ENCODE peak calls at places on chromosome 16, in five cellular contexts. One of them, this sample, is unnamed.

GRCh38 chr16:81708459-81709368 is 70.4 kb upstream of the PLCG2 start:
- DNase-seq in activated naive CD4-positive, alpha-beta T cell: no peak
- DNase-seq in germinal center: no peak
- DNase-seq in NCI-H1417: no peak
- DNase-seq in esophagus muscularis mucosa: no peak
- DNase-seq in this sample: no peak

GRCh38 chr16:20801278-20801677 is 5.0 kb downstream of the ERI2 start:
- DNase-seq in esophagus muscularis mucosa: no peak
- DNase-seq in NCI-H1417: no peak
- DNase-seq in germinal center: no peak
- DNase-seq in activated naive CD4-positive, alpha-beta T cell: no peak
- DNase-seq in this sample: no peak

GRCh38 chr16:1689853-1690252 is 11.8 kb downstream of the JPT2 start:
- DNase-seq in esophagus muscularis mucosa: no peak
- DNase-seq in germinal center: no peak
- DNase-seq in activated naive CD4-positive, alpha-beta T cell: no peak
- DNase-seq in NCI-H1417: no peak
- DNase-seq in this sample: no peak

GRCh38 chr16:14501331-14502255 is 128.5 kb downstream of the PARN start:
- DNase-seq in germinal center: no peak
- DNase-seq in activated naive CD4-positive, alpha-beta T cell: no peak
- DNase-seq in esophagus muscularis mucosa: peak; percentile 95
- DNase-seq in NCI-H1417: peak; percentile 72
- DNase-seq in this sample: peak; percentile 4

GRCh38 chr16:86044241-86044671 is 145.3 kb downstream of the IRF8 start:
- DNase-seq in activated naive CD4-positive, alpha-beta T cell: peak; percentile 2
- DNase-seq in NCI-H1417: no peak
- DNase-seq in germinal center: peak; percentile 72
- DNase-seq in esophagus muscularis mucosa: no peak
- DNase-seq in this sample: no peak

GRCh38 chr16:87757841-87758426 is 7.9 kb downstream of the KLHDC4 start:
- DNase-seq in activated naive CD4-positive, alpha-beta T cell: no peak
- DNase-seq in germinal center: no peak
- DNase-seq in NCI-H1417: no peak
- DNase-seq in esophagus muscularis mucosa: no peak
- DNase-seq in this sample: no peak

GRCh38 chr16:674968-675883 is at the start of gene RHBDL1:
- DNase-seq in esophagus muscularis mucosa: no peak
- DNase-seq in activated naive CD4-positive, alpha-beta T cell: no peak
- DNase-seq in NCI-H1417: no peak
- DNase-seq in germinal center: no peak
- DNase-seq in this sample: no peak

GRCh38 chr16:57720142-57720575 is 15.4 kb upstream of the KATNB1 start:
- DNase-seq in esophagus muscularis mucosa: no peak
- DNase-seq in NCI-H1417: peak; percentile 58
- DNase-seq in activated naive CD4-positive, alpha-beta T cell: peak; percentile 15
- DNase-seq in germinal center: no peak
- DNase-seq in this sample: peak; percentile 4

GRCh38 chr16:19292186-19292585 is 6.7 kb downstream of the CLEC19A start:
- DNase-seq in germinal center: no peak
- DNase-seq in activated naive CD4-positive, alpha-beta T cell: no peak
- DNase-seq in esophagus muscularis mucosa: no peak
- DNase-seq in NCI-H1417: no peak
- DNase-seq in this sample: no peak

GRCh38 chr16:5490499-5490898 is 392.9 kb upstream of the EEF2KMT start:
- DNase-seq in activated naive CD4-positive, alpha-beta T cell: no peak
- DNase-seq in NCI-H1417: peak; percentile 8
- DNase-seq in germinal center: peak; percentile 9
- DNase-seq in esophagus muscularis mucosa: no peak
- DNase-seq in this sample: no peak

GRCh38 chr16:69406780-69407331 is 17.6 kb upstream of the CYB5B start:
- DNase-seq in NCI-H1417: no peak
- DNase-seq in activated naive CD4-positive, alpha-beta T cell: no peak
- DNase-seq in esophagus muscularis mucosa: no peak
- DNase-seq in germinal center: no peak
- DNase-seq in this sample: no peak

GRCh38 chr16:82867425-82867824 is 240.7 kb downstream of the CDH13 start:
- DNase-seq in activated naive CD4-positive, alpha-beta T cell: no peak
- DNase-seq in NCI-H1417: peak; percentile 62
- DNase-seq in germinal center: no peak
- DNase-seq in esophagus muscularis mucosa: no peak
- DNase-seq in this sample: no peak

GRCh38 chr16:83972256-83973008 is 4.4 kb downstream of the NECAB2 start:
- DNase-seq in esophagus muscularis mucosa: no peak
- DNase-seq in NCI-H1417: no peak
- DNase-seq in activated naive CD4-positive, alpha-beta T cell: no peak
- DNase-seq in germinal center: no peak
- DNase-seq in this sample: no peak

GRCh38 chr16:17270683-17271109 is 200.1 kb downstream of the XYLT1 start:
- DNase-seq in esophagus muscularis mucosa: no peak
- DNase-seq in NCI-H1417: peak; percentile 12
- DNase-seq in germinal center: no peak
- DNase-seq in activated naive CD4-positive, alpha-beta T cell: no peak
- DNase-seq in this sample: no peak

GRCh38 chr16:8751481-8752311 is 45.7 kb downstream of the TMEM186 start:
- DNase-seq in germinal center: no peak
- DNase-seq in activated naive CD4-positive, alpha-beta T cell: no peak
- DNase-seq in NCI-H1417: no peak
- DNase-seq in esophagus muscularis mucosa: no peak
- DNase-seq in this sample: no peak

GRCh38 chr16:53761967-53762726 is 58.2 kb downstream of the FTO start:
- DNase-seq in activated naive CD4-positive, alpha-beta T cell: no peak
- DNase-seq in esophagus muscularis mucosa: no peak
- DNase-seq in germinal center: no peak
- DNase-seq in NCI-H1417: no peak
- DNase-seq in this sample: no peak

GRCh38 chr16:381788-382717 is at the start of gene PGAP6:
- DNase-seq in NCI-H1417: peak; percentile 63
- DNase-seq in germinal center: peak; percentile 88
- DNase-seq in activated naive CD4-positive, alpha-beta T cell: peak; percentile 69
- DNase-seq in esophagus muscularis mucosa: no peak
- DNase-seq in this sample: peak; percentile 77

GRCh38 chr16:83806721-83807120 is 1.1 kb upstream of the HSBP1 start:
- DNase-seq in activated naive CD4-positive, alpha-beta T cell: no peak
- DNase-seq in germinal center: no peak
- DNase-seq in esophagus muscularis mucosa: no peak
- DNase-seq in NCI-H1417: no peak
- DNase-seq in this sample: no peak

GRCh38 chr16:89890886-89891657 is 17.7 kb downstream of the TCF25 start:
- DNase-seq in activated naive CD4-positive, alpha-beta T cell: no peak
- DNase-seq in NCI-H1417: no peak
- DNase-seq in esophagus muscularis mucosa: no peak
- DNase-seq in germinal center: no peak
- DNase-seq in this sample: no peak

GRCh38 chr16:74275031-74275636 is 21.5 kb upstream of the PSMD7 start:
- DNase-seq in esophagus muscularis mucosa: no peak
- DNase-seq in germinal center: no peak
- DNase-seq in activated naive CD4-positive, alpha-beta T cell: no peak
- DNase-seq in NCI-H1417: peak; percentile 66
- DNase-seq in this sample: peak; percentile 37

GRCh38 chr16:85390511-85391174 is 222.5 kb upstream of the GSE1 start:
- DNase-seq in esophagus muscularis mucosa: peak; percentile 97
- DNase-seq in germinal center: no peak
- DNase-seq in activated naive CD4-positive, alpha-beta T cell: no peak
- DNase-seq in NCI-H1417: peak; percentile 63
- DNase-seq in this sample: peak; percentile 14

GRCh38 chr16:30609002-30609927 is 924 bp downstream of the ZNF689 start:
- DNase-seq in NCI-H1417: peak; percentile 80
- DNase-seq in esophagus muscularis mucosa: no peak
- DNase-seq in germinal center: peak; percentile 50
- DNase-seq in activated naive CD4-positive, alpha-beta T cell: peak; percentile 55
- DNase-seq in this sample: peak; percentile 44

GRCh38 chr16:58211245-58211644 is 13.3 kb upstream of the CSNK2A2 start:
- DNase-seq in germinal center: no peak
- DNase-seq in esophagus muscularis mucosa: no peak
- DNase-seq in NCI-H1417: no peak
- DNase-seq in activated naive CD4-positive, alpha-beta T cell: no peak
- DNase-seq in this sample: no peak

GRCh38 chr16:27319257-27319965 is 5.6 kb downstream of the IL4R start:
- DNase-seq in NCI-H1417: no peak
- DNase-seq in activated naive CD4-positive, alpha-beta T cell: no peak
- DNase-seq in germinal center: no peak
- DNase-seq in esophagus muscularis mucosa: no peak
- DNase-seq in this sample: no peak

GRCh38 chr16:59046335-59046734 is 312.2 kb upstream of the GOT2 start:
- DNase-seq in esophagus muscularis mucosa: no peak
- DNase-seq in activated naive CD4-positive, alpha-beta T cell: no peak
- DNase-seq in germinal center: no peak
- DNase-seq in NCI-H1417: no peak
- DNase-seq in this sample: no peak

GRCh38 chr16:79272141-79272577 is 328.4 kb downstream of the MAF start:
- DNase-seq in germinal center: no peak
- DNase-seq in esophagus muscularis mucosa: no peak
- DNase-seq in activated naive CD4-positive, alpha-beta T cell: peak; percentile 15
- DNase-seq in NCI-H1417: no peak
- DNase-seq in this sample: no peak

GRCh38 chr16:89365044-89365467 is 125.3 kb downstream of the ANKRD11 start:
- DNase-seq in NCI-H1417: no peak
- DNase-seq in activated naive CD4-positive, alpha-beta T cell: no peak
- DNase-seq in esophagus muscularis mucosa: no peak
- DNase-seq in germinal center: no peak
- DNase-seq in this sample: no peak

GRCh38 chr16:68064791-68065365 is 20.3 kb upstream of the NFATC3 start:
- DNase-seq in germinal center: peak; percentile 72
- DNase-seq in NCI-H1417: peak; percentile 63
- DNase-seq in activated naive CD4-positive, alpha-beta T cell: peak; percentile 50
- DNase-seq in esophagus muscularis mucosa: no peak
- DNase-seq in this sample: peak; percentile 16

GRCh38 chr16:57627184-57627871 is 1.1 kb upstream of the ADGRG1 start:
- DNase-seq in esophagus muscularis mucosa: no peak
- DNase-seq in NCI-H1417: peak; percentile 33
- DNase-seq in activated naive CD4-positive, alpha-beta T cell: no peak
- DNase-seq in germinal center: no peak
- DNase-seq in this sample: no peak

GRCh38 chr16:85522517-85522841 is 90.6 kb upstream of the GSE1 start:
- DNase-seq in esophagus muscularis mucosa: no peak
- DNase-seq in activated naive CD4-positive, alpha-beta T cell: no peak
- DNase-seq in NCI-H1417: no peak
- DNase-seq in germinal center: no peak
- DNase-seq in this sample: no peak

GRCh38 chr16:73572135-73572534 is 524.2 kb upstream of the ZFHX3 start:
- DNase-seq in esophagus muscularis mucosa: no peak
- DNase-seq in germinal center: no peak
- DNase-seq in activated naive CD4-positive, alpha-beta T cell: no peak
- DNase-seq in NCI-H1417: peak; percentile 1
- DNase-seq in this sample: no peak